ENCODE peak calls at places on chromosomes 5 and 9, in four cellular contexts. T is WTC11, E is SK-N-SH, M is K562. F is an unnamed sample.

GRCh38 chr9:82601272-82601835 is 461.6 kb downstream of the RASEF start:
- DNase-seq in M (no peak), T (no peak), E (peak), F (peak)

GRCh38 chr5:19739691-19740090 is 248.3 kb downstream of the CDH18 start:
- DNase-seq in M (no peak), E (peak), T (no peak), F (no peak)

GRCh38 chr9:134007150-134007549 is 15.0 kb upstream of the VAV2 start:
- DNase-seq in E (peak), M (no peak), T (no peak), F (no peak)

GRCh38 chr5:180180198-180180820 is 28.7 kb downstream of the RASGEF1C start:
- DNase-seq in M (no peak), E (no peak), T (no peak), F (no peak)

GRCh38 chr9:99607852-99608448 is 213.7 kb upstream of the NR4A3 start:
- DNase-seq in M (no peak), E (no peak), T (no peak), F (no peak)

GRCh38 chr9:14258840-14259239 is 55.1 kb downstream of the NFIB start:
- DNase-seq in M (no peak), E (no peak), T (no peak), F (no peak)

GRCh38 chr9:135126480-135127187 is 39.2 kb downstream of the OLFM1 start:
- DNase-seq in T (no peak), M (no peak), E (no peak), F (no peak)

GRCh38 chr5:8908055-8908683 is 637.7 kb downstream of the SEMA5A start:
- DNase-seq in E (peak), M (peak), T (peak), F (no peak)

GRCh38 chr5:36334315-36334714 is 32.6 kb upstream of the RANBP3L start:
- DNase-seq in M (no peak), E (no peak), T (no peak), F (no peak)

GRCh38 chr5:147464211-147464610 is 45.7 kb downstream of the DPYSL3 start:
- DNase-seq in T (peak), M (no peak), E (no peak), F (peak)

GRCh38 chr9:126624912-126625311 is 11.2 kb downstream of the LMX1B start:
- DNase-seq in M (no peak), T (no peak), E (no peak), F (no peak)

GRCh38 chr9:121269030-121269887 is 1.3 kb downstream of the GSN start:
- DNase-seq in M (no peak), E (no peak), T (no peak), F (no peak)

GRCh38 chr5:77832938-77833337 is 56.8 kb upstream of the TBCA start:
- DNase-seq in E (no peak), T (no peak), M (no peak), F (no peak)

GRCh38 chr5:176561259-176561658 is 12.1 kb downstream of the CDHR2 start:
- DNase-seq in E (no peak), T (no peak), M (no peak), F (no peak)

GRCh38 chr5:7868773-7869473 is at the start of the genes FASTKD3 and MTRR:
- DNase-seq in T (peak), M (peak), E (peak), F (peak)

GRCh38 chr5:122921826-122922225 is 76.4 kb downstream of the SNX24 start:
- DNase-seq in T (no peak), E (no peak), M (no peak), F (no peak)

GRCh38 chr9:134918646-134919045 is 934 bp upstream of the FCN1 start:
- DNase-seq in M (no peak), E (no peak), T (no peak), F (no peak)

GRCh38 chr5:133128066-133128465 is 76.3 kb downstream of the HSPA4 start:
- DNase-seq in T (no peak), E (no peak), M (no peak), F (no peak)

GRCh38 chr9:77839459-77840140 is 191.5 kb upstream of the GNA14 start:
- DNase-seq in E (no peak), T (no peak), M (no peak), F (peak)
- TF ChIP-seq FOXJ3 in E (no peak), T (no peak), M (no peak), F (no peak)

GRCh38 chr5:175015028-175015427 is 290.6 kb downstream of the MSX2 start:
- DNase-seq in E (no peak), M (no peak), T (no peak), F (peak)

GRCh38 chr5:175013251-175013650 is 288.9 kb downstream of the MSX2 start:
- DNase-seq in E (no peak), M (no peak), T (no peak), F (no peak)

DNA sequence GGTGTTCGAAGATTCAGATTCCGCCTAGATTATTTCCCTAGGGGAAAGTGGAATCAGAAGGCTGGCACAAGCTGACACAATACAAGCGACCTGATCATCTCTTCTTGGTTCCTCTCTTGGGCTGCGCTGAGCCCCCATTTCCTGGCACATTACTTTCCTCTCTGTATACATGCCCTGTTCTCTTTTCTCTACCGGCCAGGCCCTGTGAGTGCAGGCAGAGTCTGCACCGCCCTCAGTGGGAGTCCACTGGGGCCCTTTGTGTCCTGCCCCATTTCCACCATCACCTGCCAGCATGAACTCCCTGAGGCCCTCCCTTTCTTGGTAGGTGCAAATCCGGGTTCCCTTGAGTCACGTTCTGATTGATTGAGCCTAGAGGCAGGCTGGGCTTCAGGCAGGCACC is 287.9 kb downstream of the MSX2 start:
- DNase-seq in E (no peak), M (no peak), T (no peak), F (no peak)
- TF ChIP-seq FOXJ3 in E (no peak), M (no peak), T (no peak), F (no peak)

GRCh38 chr9:115855458-115856133 is 298.0 kb upstream of the PAPPA start:
- DNase-seq in E (no peak), T (no peak), M (no peak), F (no peak)
- TF ChIP-seq FOXJ3 in E (no peak), T (no peak), M (no peak), F (no peak)

GRCh38 chr5:34658023-34658422 is 1.9 kb downstream of the RAI14 start:
- DNase-seq in M (no peak), E (peak), T (no peak), F (peak)
- TF ChIP-seq FOXJ3 in M (no peak), E (no peak), T (no peak), F (no peak)

GRCh38 chr5:10036136-10036535 is 213.6 kb downstream of the ATPSCKMT start:
- DNase-seq in T (no peak), M (no peak), E (no peak), F (no peak)

GRCh38 chr5:10034008-10034407 is 215.7 kb downstream of the ATPSCKMT start:
- DNase-seq in E (no peak), M (no peak), T (no peak), F (no peak)

GRCh38 chr5:10031817-10032216 is 217.9 kb downstream of the ATPSCKMT start:
- DNase-seq in E (no peak), T (no peak), M (no peak), F (no peak)

DNA sequence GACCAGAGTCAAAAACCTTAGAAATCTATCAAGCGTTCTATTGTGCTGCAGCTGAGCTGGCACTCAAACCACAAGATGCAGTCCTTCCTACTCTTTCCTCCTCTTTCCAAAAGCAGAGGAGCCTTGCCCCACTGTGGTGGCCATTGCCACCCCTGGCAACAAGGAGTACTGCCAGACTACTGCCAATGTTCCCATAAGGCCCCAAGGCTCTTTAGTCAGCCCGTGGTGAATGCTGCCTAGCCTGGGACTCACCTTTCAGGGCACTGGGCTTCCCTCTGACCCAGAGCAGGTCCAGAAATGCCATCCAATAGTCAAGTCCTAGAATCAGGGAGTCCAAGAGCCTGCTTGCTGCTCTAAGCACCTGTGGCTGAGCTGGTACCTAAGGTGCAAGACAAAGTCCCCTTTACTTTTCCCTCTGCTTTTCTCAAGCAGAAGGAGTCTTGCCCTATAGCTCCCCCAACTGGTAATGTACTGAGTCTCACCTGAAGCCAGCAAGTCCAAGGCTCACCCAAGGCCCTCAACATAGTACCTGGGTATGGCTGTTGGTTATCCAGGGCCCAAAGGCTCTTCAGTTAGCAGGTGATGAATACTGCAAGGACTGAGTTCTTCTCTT is 219.4 kb downstream of the ATPSCKMT start:
- DNase-seq in M (no peak), T (peak), E (no peak), F (peak)
- TF ChIP-seq FOXJ3 in M (no peak), T (no peak), E (no peak), F (no peak)

GRCh38 chr5:153767221-153768218 is 271.2 kb downstream of the FAM114A2 start:
- DNase-seq in M (no peak), E (no peak), T (no peak), F (no peak)
- TF ChIP-seq FOXJ3 in M (no peak), E (no peak), T (no peak), F (no peak)

GRCh38 chr9:95025213-95026170 is 292.0 kb downstream of the FANCC start:
- DNase-seq in E (peak), T (no peak), M (peak), F (peak)
- TF ChIP-seq FOXJ3 in E (no peak), T (no peak), M (no peak), F (no peak)

DNA sequence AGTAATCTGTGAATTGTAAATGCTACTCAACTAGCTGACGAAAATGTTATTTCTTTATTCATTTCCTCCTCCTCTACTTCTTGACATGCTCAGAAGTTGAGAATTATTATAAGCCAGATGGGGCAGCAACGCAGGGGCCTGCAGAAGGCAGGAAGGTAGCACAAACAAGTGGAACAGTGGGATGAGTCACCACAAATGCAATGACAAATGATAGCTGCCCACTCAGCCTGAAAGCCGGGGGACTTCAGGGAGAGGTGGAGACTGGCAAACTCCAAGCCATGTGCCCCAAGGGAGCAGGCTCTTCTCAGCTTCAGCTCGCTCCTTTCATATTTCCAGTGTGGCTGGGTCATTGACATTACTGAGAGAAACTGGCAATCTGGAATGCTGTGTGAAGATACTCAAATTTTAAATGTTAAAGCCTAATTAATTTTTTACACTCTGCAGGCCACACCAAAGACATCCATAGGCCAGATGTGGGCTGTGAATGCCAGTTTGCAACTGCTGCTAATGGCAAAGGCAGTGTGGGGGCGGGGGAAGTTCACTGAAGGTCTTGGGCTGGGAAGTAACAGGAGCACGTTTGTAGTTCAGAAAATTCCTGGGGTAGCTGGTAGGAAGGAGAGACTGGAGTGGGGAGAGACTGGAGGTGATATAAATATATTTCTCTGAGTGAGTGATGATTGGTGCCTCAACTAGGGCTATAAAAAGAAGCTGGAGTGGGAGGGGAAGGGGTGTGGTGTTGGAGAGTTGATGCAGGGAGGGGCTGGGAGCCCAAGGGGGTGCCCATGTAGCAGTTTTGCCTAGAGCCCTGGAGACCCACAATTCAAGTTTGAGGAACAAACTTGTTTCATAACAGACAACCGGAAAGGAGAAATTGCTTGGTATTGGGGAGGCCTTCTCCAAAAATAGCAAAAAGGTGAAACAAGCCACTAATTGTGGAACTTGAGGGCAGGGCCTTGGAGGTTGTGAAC is 20.8 kb upstream of the ADRB2 start:
- DNase-seq in E (peak), M (peak), T (no peak), F (no peak)
- TF ChIP-seq FOXJ3 in E (no peak), M (no peak), T (no peak), F (no peak)